ENCODE peak calls at places on chromosomes 2 and 18, in eight cellular contexts. I is IMR-90, V is stomach, J is GM12878, B is right lobe of liver, D is K562, K is A549, Y is H1. X is an unnamed sample.

GRCh38 chr18:79506191-79507075 is 110.7 kb downstream of the NFATC1 start:
- DNase-seq in I (no peak), V (no peak), J (no peak), B (peak; percentile 19), D (no peak), K (no peak), Y (no peak), X (peak; percentile 65)

GRCh38 chr2:72998234-72998651 is 73.3 kb downstream of the SFXN5 start:
- DNase-seq in I (no peak), V (peak; percentile 17), J (no peak), B (no peak), D (no peak), K (no peak), Y (peak; percentile 26), X (no peak)

GRCh38 chr2:47249427-47249826 is 94.3 kb upstream of the STPG4 start:
- DNase-seq in I (no peak), V (no peak), J (no peak), B (no peak), D (no peak), K (no peak), Y (no peak), X (no peak)

GRCh38 chr18:22283397-22283796 is 114.0 kb downstream of the GATA6 start:
- DNase-seq in I (peak; percentile 56), V (no peak), J (no peak), B (no peak), D (no peak), K (no peak), Y (no peak), X (no peak)

GRCh38 chr2:190853659-190854386 is 26.8 kb upstream of the GLS start:
- DNase-seq in I (no peak), V (no peak), J (no peak), B (no peak), D (no peak), K (no peak), Y (no peak), X (no peak)

GRCh38 chr2:159635006-159635746 is 18.8 kb upstream of the BAZ2B start:
- DNase-seq in I (peak; percentile 39), V (no peak), J (no peak), B (no peak), D (no peak), K (no peak), Y (no peak), X (no peak)

GRCh38 chr2:230797515-230798495 is 66.9 kb upstream of the ITM2C start:
- DNase-seq in I (peak; percentile 87), V (no peak), J (no peak), B (no peak), D (peak; percentile 24), K (no peak), Y (no peak), X (no peak)

GRCh38 chr2:74828534-74828933 is 5.4 kb upstream of the HK2 start:
- DNase-seq in I (no peak), V (no peak), J (no peak), B (no peak), D (no peak), K (no peak), Y (no peak), X (no peak)

GRCh38 chr2:127932199-127932877 is 46.6 kb upstream of the AMMECR1L start:
- DNase-seq in I (peak; percentile 84), V (no peak), J (no peak), B (no peak), D (no peak), K (peak; percentile 65), Y (no peak), X (no peak)

GRCh38 chr2:191222507-191222906 is 22.7 kb upstream of the MYO1B start:
- DNase-seq in I (no peak), V (no peak), J (no peak), B (no peak), D (no peak), K (no peak), Y (no peak), X (no peak)

GRCh38 chr2:168851674-168852320 is 38.4 kb downstream of the SPC25 start:
- DNase-seq in I (peak; percentile 84), V (peak; percentile 28), J (no peak), B (peak; percentile 60), D (peak; percentile 100), K (peak; percentile 40), Y (no peak), X (no peak)

GRCh38 chr2:240405654-240406313 is 29.7 kb upstream of the GPC1 start:
- DNase-seq in I (no peak), V (peak; percentile 5), J (no peak), B (no peak), D (no peak), K (no peak), Y (peak; percentile 32), X (no peak)

GRCh38 chr2:218871345-218872302 is 9.0 kb upstream of the WNT10A start:
- DNase-seq in I (no peak), V (no peak), J (no peak), B (no peak), D (no peak), K (no peak), Y (no peak), X (peak; percentile 61)

GRCh38 chr18:12423820-12424219 is 16.1 kb downstream of the PRELID3A start:
- DNase-seq in I (no peak), V (no peak), J (no peak), B (no peak), D (no peak), K (no peak), Y (no peak), X (no peak)

GRCh38 chr2:183026424-183026823 is 11.8 kb downstream of the NCKAP1 start:
- DNase-seq in I (no peak), V (no peak), J (no peak), B (no peak), D (no peak), K (no peak), Y (no peak), X (no peak)

GRCh38 chr2:183028108-183028507 is 10.1 kb downstream of the NCKAP1 start:
- DNase-seq in I (no peak), V (no peak), J (no peak), B (no peak), D (no peak), K (no peak), Y (no peak), X (no peak)

GRCh38 chr2:183027443-183027842 is 10.8 kb downstream of the NCKAP1 start:
- DNase-seq in I (no peak), V (no peak), J (no peak), B (no peak), D (no peak), K (no peak), Y (no peak), X (no peak)

GRCh38 chr2:183024701-183025100 is 13.6 kb downstream of the NCKAP1 start:
- DNase-seq in I (peak; percentile 35), V (no peak), J (no peak), B (no peak), D (no peak), K (no peak), Y (no peak), X (no peak)

GRCh38 chr2:183025993-183026392 is 12.3 kb downstream of the NCKAP1 start:
- DNase-seq in I (no peak), V (no peak), J (no peak), B (no peak), D (no peak), K (no peak), Y (no peak), X (no peak)
- H3K4me1 ChIP-seq in I (peaks cover 6% of the 10 kb centered on the region), V (peaks cover 75% of the 10 kb centered on the region), J (no peaks in the 10 kb centered on the region), B (peaks cover 20% of the 10 kb centered on the region), D (peaks cover 2% of the 10 kb centered on the region), K (peaks cover 39% of the 10 kb centered on the region), Y (peaks cover 2% of the 10 kb centered on the region), X (peaks cover 9% of the 10 kb centered on the region)

GRCh38 chr2:65298089-65298488 is 70.5 kb downstream of the ACTR2 start:
- DNase-seq in I (no peak), V (no peak), J (no peak), B (no peak), D (no peak), K (no peak), Y (no peak), X (no peak)
- TF ChIP-seq CTCF in I (no peak), V (no peak), J (no peak), B (no peak), D (no peak), K (no peak), Y (no peak), X (no peak)

DNA sequence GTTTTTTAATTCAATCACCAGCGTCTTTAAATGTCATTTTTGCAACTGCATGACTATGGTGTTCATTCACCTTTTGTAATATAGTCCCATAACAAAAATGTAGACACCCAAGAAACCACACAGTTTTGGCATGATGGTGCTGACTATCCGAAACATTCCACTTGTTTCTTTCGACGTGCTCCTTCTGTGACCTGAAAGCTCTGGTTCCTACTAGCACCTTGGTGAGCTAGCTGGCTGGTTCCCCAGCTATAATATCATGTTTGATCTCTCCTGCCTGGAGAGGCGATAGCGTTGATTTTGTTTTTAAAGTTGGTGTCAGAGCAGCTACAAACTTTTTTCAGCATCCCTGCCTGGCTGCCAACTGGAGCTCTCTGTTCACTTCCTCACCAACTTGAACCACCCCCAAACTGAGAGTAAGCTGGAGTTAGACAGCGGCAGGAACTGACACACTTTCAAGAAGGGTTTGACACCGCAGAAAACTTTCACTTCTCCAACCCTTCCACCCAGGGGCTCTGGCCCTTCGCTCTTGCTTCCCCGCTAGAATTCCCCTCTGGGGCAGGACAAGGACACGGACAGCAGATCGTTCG is 1.1 kb downstream of the ATAD2B start:
- DNase-seq in I (peak; percentile 68), V (peak; percentile 52), J (peak; percentile 87), B (peak; percentile 48), D (peak; percentile 71), K (peak; percentile 45), Y (no peak), X (peak; percentile 49)
- TF ChIP-seq POLR2A in I (no peak), V (no peak), J (peak; percentile 87), B (peak; percentile 19), D (no peak), K (no peak), Y (no peak), X (no peak)

DNA sequence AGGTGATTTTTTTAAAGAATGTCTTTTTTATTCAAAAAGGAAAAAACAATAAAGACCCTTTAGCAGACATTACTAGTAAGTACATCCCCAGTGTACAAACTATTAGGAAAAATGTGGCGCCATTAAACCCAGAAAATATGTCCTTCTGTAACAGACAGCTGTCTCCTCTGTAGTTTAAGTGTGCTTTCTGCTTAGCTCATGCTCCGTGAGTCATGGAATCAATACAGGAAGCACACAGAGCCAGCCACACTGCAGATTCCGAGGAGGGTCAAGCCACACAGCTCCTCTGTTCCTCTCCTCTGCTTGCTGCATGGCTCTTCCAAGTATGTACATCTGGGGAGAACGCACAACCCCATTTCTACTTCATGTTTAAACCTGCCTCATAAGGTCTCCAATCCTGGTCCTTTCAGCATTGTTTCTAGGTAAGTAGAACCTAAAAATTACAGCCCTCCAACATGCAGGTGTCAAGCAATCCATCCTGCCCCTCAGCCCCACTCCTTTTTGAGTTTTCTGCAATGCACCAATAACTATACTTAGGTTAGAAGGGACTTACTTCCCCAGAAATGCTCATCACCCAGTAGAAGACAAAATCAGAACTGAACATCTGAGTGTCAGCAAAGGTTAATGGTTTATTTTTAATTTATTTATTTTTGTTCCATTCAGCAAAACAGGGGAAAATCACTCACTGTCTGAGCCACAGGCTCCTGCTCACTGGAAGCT is 37.5 kb downstream of the ACVR1 start:
- DNase-seq in I (peak; percentile 90), V (peak; percentile 39), J (no peak), B (peak; percentile 64), D (peak; percentile 91), K (peak; percentile 60), Y (no peak), X (peak; percentile 48)
- H3K4me1 ChIP-seq in I (peaks cover 23% of the 10 kb centered on the region), V (peaks cover 78% of the 10 kb centered on the region), J (no peaks in the 10 kb centered on the region), B (peaks cover 80% of the 10 kb centered on the region), D (peaks cover 50% of the 10 kb centered on the region), K (peaks cover 52% of the 10 kb centered on the region), Y (peaks cover 23% of the 10 kb centered on the region), X (peaks cover 23% of the 10 kb centered on the region)